ENCODE peak calls at places on chromosomes 3 and 15, in four cellular contexts. B is cardiac fibroblast, W is cardiac muscle cell, P is foreskin fibroblast. X is an unnamed sample.

GRCh38 chr3:55701997-55702396 is 214.9 kb upstream of the WNT5A start:
- DNase-seq in W (no peak), P (peak; percentile 19), B (no peak), X (no peak)

GRCh38 chr3:44000586-44000985 is 241.1 kb upstream of the TOPAZ1 start:
- DNase-seq in W (no peak), P (peak; percentile 85), B (peak; percentile 19), X (peak; percentile 61)

GRCh38 chr3:46359748-46360509 is 6.0 kb downstream of the CCR2 start:
- DNase-seq in W (no peak), P (peak; percentile 71), B (no peak), X (no peak)

GRCh38 chr3:126197854-126198584 is 17.6 kb upstream of the ALDH1L1 start:
- DNase-seq in P (peak; percentile 80), B (peak; percentile 80), W (peak; percentile 79), X (peak; percentile 59)

GRCh38 chr3:11720220-11721113 is 76.8 kb upstream of the VGLL4 start:
- DNase-seq in B (peak; percentile 80), W (peak; percentile 82), P (peak; percentile 88), X (peak; percentile 69)

GRCh38 chr15:60328852-60329443 is 68.8 kb downstream of the ANXA2 start:
- DNase-seq in P (peak; percentile 77), W (peak; percentile 56), B (peak; percentile 55), X (no peak)

GRCh38 chr3:38454179-38454883 is 641 bp downstream of the ACVR2B start:
- DNase-seq in B (no peak), P (peak; percentile 56), W (peak; percentile 37), X (no peak)

GRCh38 chr3:165697910-165698309 is 139.3 kb downstream of the BCHE start:
- DNase-seq in B (no peak), W (no peak), P (no peak), X (no peak)

GRCh38 chr3:106570426-106570825 is 701.6 kb upstream of the CBLB start:
- DNase-seq in W (no peak), P (peak; percentile 14), B (no peak), X (no peak)

GRCh38 chr3:25483456-25483855 is 55.4 kb downstream of the RARB start:
- DNase-seq in W (peak; percentile 74), B (peak; percentile 64), P (no peak), X (no peak)

GRCh38 chr15:48190932-48191573 is 412 bp upstream of the CTXN2 start:
- DNase-seq in W (peak; percentile 76), B (peak; percentile 64), P (peak; percentile 86), X (peak; percentile 35)

GRCh38 chr3:192888121-192888520 is 29.5 kb downstream of the MB21D2 start:
- DNase-seq in W (no peak), P (peak; percentile 63), B (no peak), X (peak; percentile 22)

GRCh38 chr3:120791958-120792357 is 49.4 kb downstream of the GTF2E1 start:
- DNase-seq in P (peak; percentile 68), W (peak; percentile 58), B (peak; percentile 34), X (peak; percentile 71)

GRCh38 chr15:79002631-79003030 is 57.8 kb upstream of the CTSH start:
- DNase-seq in W (peak; percentile 8), P (peak; percentile 74), B (no peak), X (no peak)

GRCh38 chr3:61903931-61904657 is 342.7 kb downstream of the PTPRG start:
- DNase-seq in B (peak; percentile 58), P (peak; percentile 59), W (peak; percentile 48), X (peak; percentile 1)

GRCh38 chr15:62444104-62445027 is 279.3 kb upstream of the C2CD4B start:
- DNase-seq in P (peak; percentile 97), W (peak; percentile 87), B (peak; percentile 87), X (peak; percentile 96)

GRCh38 chr3:16741103-16741758 is 136.0 kb upstream of the DAZL start:
- DNase-seq in P (peak; percentile 92), W (peak; percentile 92), B (peak; percentile 83), X (peak; percentile 90)

GRCh38 chr15:35182841-35183479 is 97.9 kb upstream of the NANOGP8 start:
- DNase-seq in B (no peak), W (no peak), P (no peak), X (no peak)

GRCh38 chr15:78997981-78998499 is 53.2 kb upstream of the CTSH start:
- DNase-seq in W (no peak), B (no peak), P (no peak), X (no peak)

GRCh38 chr15:62665449-62665848 is 377.1 kb upstream of the TPM1 start:
- DNase-seq in B (peak; percentile 89), W (peak; percentile 93), P (no peak), X (no peak)

GRCh38 chr3:177256991-177257390 is 59.7 kb upstream of the TBL1XR1 start:
- DNase-seq in B (peak; percentile 14), P (peak; percentile 58), W (peak; percentile 16), X (no peak)

GRCh38 chr15:96457852-96458251 is 127.4 kb downstream of the NR2F2 start:
- DNase-seq in W (no peak), P (no peak), B (no peak), X (no peak)

GRCh38 chr3:127585163-127585812 is 5.2 kb downstream of the TPRA1 start:
- DNase-seq in P (peak; percentile 70), W (peak; percentile 29), B (peak; percentile 11), X (no peak)

GRCh38 chr15:57503051-57503702 is 88.5 kb upstream of the MYZAP start:
- DNase-seq in B (no peak), P (no peak), W (no peak), X (no peak)

GRCh38 chr15:25731411-25731810 is 131.7 kb downstream of the ATP10A start:
- DNase-seq in W (no peak), B (no peak), P (no peak), X (no peak)

GRCh38 chr15:78739996-78740903 is 71.0 kb downstream of the ADAMTS7 start:
- DNase-seq in B (peak; percentile 42), W (peak; percentile 38), P (peak; percentile 59), X (peak; percentile 18)

GRCh38 chr3:123616593-123616992 is 31.7 kb upstream of the HACD2 start:
- DNase-seq in P (no peak), W (no peak), B (no peak), X (no peak)

GRCh38 chr15:73921257-73921890 is 4.9 kb upstream of the LOXL1 start:
- DNase-seq in W (no peak), B (no peak), P (no peak), X (no peak)

GRCh38 chr15:78369161-78369560 is 29.0 kb downstream of the CRABP1 start:
- DNase-seq in W (no peak), B (no peak), P (no peak), X (no peak)

GRCh38 chr15:40028193-40028592 is 10.8 kb downstream of the SRP14 start:
- DNase-seq in W (no peak), P (no peak), B (no peak), X (no peak)

GRCh38 chr15:26771917-26772587 is 814 bp downstream of the GABRB3 start:
- DNase-seq in W (peak; percentile 7), B (no peak), P (peak; percentile 6), X (no peak)

GRCh38 chr3:1269808-1270207 is 177.0 kb downstream of the CNTN6 start:
- DNase-seq in W (no peak), B (no peak), P (no peak), X (no peak)

GRCh38 chr15:100261302-100262240 is 80.2 kb downstream of the ADAMTS17 start:
- DNase-seq in P (no peak), W (no peak), B (no peak), X (no peak)

GRCh38 chr15:28022961-28023360 is 76.2 kb downstream of the OCA2 start:
- DNase-seq in B (no peak), P (no peak), W (no peak), X (no peak)

GRCh38 chr15:28020644-28021043 is 78.5 kb downstream of the OCA2 start:
- DNase-seq in W (no peak), B (no peak), P (no peak), X (no peak)

GRCh38 chr15:28022181-28022580 is 76.9 kb downstream of the OCA2 start:
- DNase-seq in P (no peak), B (no peak), W (no peak), X (no peak)

GRCh38 chr15:28019594-28020320 is 79.4 kb downstream of the OCA2 start:
- DNase-seq in W (no peak), B (no peak), P (no peak), X (no peak)

GRCh38 chr15:28021281-28022039 is 77.7 kb downstream of the OCA2 start:
- DNase-seq in W (peak; percentile 68), B (peak; percentile 52), P (no peak), X (no peak)
- TF ChIP-seq CTCF in W (peak; percentile 41), B (no peak), P (no peak), X (peak; percentile 46)

GRCh38 chr3:9808345-9809037 is 1.6 kb upstream of the TTLL3 start:
- DNase-seq in B (peak; percentile 23), W (peak; percentile 18), P (peak; percentile 63), X (peak; percentile 50)
- TF ChIP-seq CTCF in B (peak; percentile 31), W (no peak), P (peak; percentile 21), X (peak; percentile 66)

DNA sequence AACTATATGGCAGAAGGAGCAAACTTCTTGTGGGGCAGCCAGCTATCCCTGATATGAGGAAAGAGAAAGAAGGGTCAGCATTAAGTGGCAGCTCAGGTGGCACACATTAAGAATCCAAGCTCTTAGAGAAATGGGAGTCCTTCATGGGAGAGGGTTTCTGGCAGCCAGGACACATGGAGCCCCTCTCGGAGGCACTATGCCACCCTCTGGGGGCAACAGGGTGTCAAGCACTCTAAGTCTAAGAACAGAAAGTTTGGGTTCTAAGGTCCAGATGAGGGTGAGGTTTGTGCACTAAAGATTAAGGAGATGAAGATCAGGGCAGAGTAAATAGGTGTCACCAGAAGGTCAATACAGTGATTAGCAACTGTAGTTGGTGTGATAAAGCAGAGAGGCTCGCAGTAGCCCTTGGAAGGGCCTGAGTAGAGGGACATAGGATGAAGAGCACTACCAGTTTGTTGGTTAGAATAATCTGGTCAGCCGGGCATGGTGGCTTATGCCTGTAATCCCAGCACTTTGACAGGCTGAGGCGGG is 89.3 kb downstream of the ST6GAL1 start:
- DNase-seq in B (no peak), P (no peak), W (no peak), X (no peak)
- TF ChIP-seq CTCF in B (no peak), P (no peak), W (no peak), X (no peak)

GRCh38 chr15:68335251-68335650 is 57.7 kb downstream of the FEM1B start:
- DNase-seq in W (no peak), P (no peak), B (peak; percentile 38), X (no peak)

GRCh38 chr15:68333775-68334470 is 56.4 kb downstream of the FEM1B start:
- DNase-seq in W (peak; percentile 66), B (peak; percentile 69), P (peak; percentile 33), X (no peak)

GRCh38 chr15:68332266-68332665 is 54.7 kb downstream of the FEM1B start:
- DNase-seq in W (no peak), P (no peak), B (no peak), X (no peak)

GRCh38 chr15:68335655-68336054 is 58.1 kb downstream of the FEM1B start:
- DNase-seq in B (no peak), W (no peak), P (no peak), X (no peak)

DNA sequence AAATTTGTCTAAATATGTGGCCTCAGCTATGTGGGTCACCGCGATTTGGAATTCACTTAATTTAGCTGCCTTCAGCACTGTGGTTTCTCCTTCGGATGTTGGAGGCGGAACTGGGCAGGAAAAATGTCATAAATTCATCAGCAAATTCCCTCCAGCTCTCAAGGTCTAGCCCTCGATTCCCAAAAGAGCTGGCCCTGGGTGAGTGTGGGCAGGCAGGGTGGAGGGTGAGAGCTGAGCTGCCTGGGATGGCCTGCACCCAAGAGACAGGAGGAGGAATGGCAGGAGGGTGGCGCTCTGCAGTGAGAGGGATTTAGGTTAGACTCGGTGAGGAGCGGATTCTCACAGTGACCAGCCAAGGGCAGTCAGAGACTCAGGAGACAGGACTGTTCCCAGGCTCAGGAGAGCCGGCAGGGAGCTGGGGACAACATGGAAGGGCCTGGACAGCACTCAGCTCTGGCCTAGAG is 57.1 kb downstream of the FEM1B start:
- DNase-seq in P (no peak), W (peak; percentile 50), B (peak; percentile 63), X (no peak)
- TF ChIP-seq CTCF in P (no peak), W (no peak), B (no peak), X (no peak)

X was measured in HFFc6.